ENCODE peak calls at places on chromosome 11, in eight cellular contexts. One of them, this sample, is unnamed.

GRCh38 chr11:93570759-93571413 is 27.7 kb upstream of the SMCO4 start:
- DNase-seq in IMR-90: peak; percentile 62
- DNase-seq in bronchial epithelial cell: peak; percentile 59
- DNase-seq in heart left ventricle: peak; percentile 59
- DNase-seq in right lobe of liver: peak; percentile 91
- DNase-seq in tibial artery: no peak
- DNase-seq in sigmoid colon: no peak
- DNase-seq in stomach: no peak
- DNase-seq in this sample: no peak

GRCh38 chr11:102615077-102615893 is 9.8 kb downstream of the MMP20 start:
- DNase-seq in heart left ventricle: no peak
- DNase-seq in stomach: no peak
- DNase-seq in sigmoid colon: no peak
- DNase-seq in IMR-90: no peak
- DNase-seq in right lobe of liver: no peak
- DNase-seq in tibial artery: no peak
- DNase-seq in bronchial epithelial cell: no peak
- DNase-seq in this sample: no peak

GRCh38 chr11:87258171-87258833 is 220.6 kb downstream of the TMEM135 start:
- DNase-seq in stomach: no peak
- DNase-seq in right lobe of liver: no peak
- DNase-seq in sigmoid colon: no peak
- DNase-seq in tibial artery: no peak
- DNase-seq in bronchial epithelial cell: no peak
- DNase-seq in IMR-90: no peak
- DNase-seq in heart left ventricle: no peak
- DNase-seq in this sample: no peak

GRCh38 chr11:44566952-44567875 is 1.8 kb downstream of the CD82 start:
- DNase-seq in heart left ventricle: no peak
- DNase-seq in bronchial epithelial cell: no peak
- DNase-seq in IMR-90: no peak
- DNase-seq in tibial artery: no peak
- DNase-seq in stomach: no peak
- DNase-seq in sigmoid colon: peak; percentile 51
- DNase-seq in right lobe of liver: no peak
- DNase-seq in this sample: no peak

GRCh38 chr11:125960771-125961170 is 14.9 kb downstream of the VSIG10L2 start:
- DNase-seq in sigmoid colon: no peak
- DNase-seq in IMR-90: no peak
- DNase-seq in tibial artery: no peak
- DNase-seq in stomach: no peak
- DNase-seq in heart left ventricle: no peak
- DNase-seq in right lobe of liver: no peak
- DNase-seq in bronchial epithelial cell: no peak
- DNase-seq in this sample: no peak

GRCh38 chr11:119742263-119742861 is 13.4 kb upstream of the NECTIN1 start:
- DNase-seq in stomach: no peak
- DNase-seq in bronchial epithelial cell: no peak
- DNase-seq in tibial artery: no peak
- DNase-seq in heart left ventricle: no peak
- DNase-seq in sigmoid colon: no peak
- DNase-seq in IMR-90: no peak
- DNase-seq in right lobe of liver: no peak
- DNase-seq in this sample: no peak

GRCh38 chr11:72932132-72932570 is 117.9 kb downstream of the ATG16L2 start:
- DNase-seq in heart left ventricle: no peak
- DNase-seq in IMR-90: peak; percentile 72
- DNase-seq in tibial artery: no peak
- DNase-seq in bronchial epithelial cell: no peak
- DNase-seq in right lobe of liver: no peak
- DNase-seq in stomach: no peak
- DNase-seq in sigmoid colon: no peak
- DNase-seq in this sample: no peak

GRCh38 chr11:126426820-126427749 is 71.6 kb downstream of the ST3GAL4 start:
- DNase-seq in sigmoid colon: no peak
- DNase-seq in right lobe of liver: no peak
- DNase-seq in heart left ventricle: peak; percentile 65
- DNase-seq in IMR-90: no peak
- DNase-seq in bronchial epithelial cell: no peak
- DNase-seq in tibial artery: no peak
- DNase-seq in stomach: no peak
- DNase-seq in this sample: no peak

GRCh38 chr11:42023267-42023666 is 563.8 kb upstream of the LRRC4C start:
- DNase-seq in bronchial epithelial cell: no peak
- DNase-seq in heart left ventricle: no peak
- DNase-seq in tibial artery: no peak
- DNase-seq in right lobe of liver: no peak
- DNase-seq in IMR-90: no peak
- DNase-seq in sigmoid colon: no peak
- DNase-seq in stomach: no peak
- DNase-seq in this sample: no peak

GRCh38 chr11:13261600-13262061 is 16.0 kb upstream of the BMAL1 start:
- DNase-seq in heart left ventricle: no peak
- DNase-seq in bronchial epithelial cell: peak; percentile 94
- DNase-seq in sigmoid colon: no peak
- DNase-seq in IMR-90: peak; percentile 87
- DNase-seq in tibial artery: no peak
- DNase-seq in stomach: no peak
- DNase-seq in right lobe of liver: no peak
- DNase-seq in this sample: no peak

GRCh38 chr11:76605338-76606074 is 65.0 kb downstream of the LRRC32 start:
- DNase-seq in heart left ventricle: no peak
- DNase-seq in IMR-90: no peak
- DNase-seq in sigmoid colon: no peak
- DNase-seq in bronchial epithelial cell: no peak
- DNase-seq in tibial artery: no peak
- DNase-seq in right lobe of liver: no peak
- DNase-seq in stomach: no peak
- DNase-seq in this sample: no peak

GRCh38 chr11:208177-208916 is 839 bp downstream of the RIC8A start:
- DNase-seq in right lobe of liver: peak; percentile 87
- DNase-seq in IMR-90: peak; percentile 63
- DNase-seq in heart left ventricle: peak; percentile 84
- DNase-seq in stomach: peak; percentile 85
- DNase-seq in tibial artery: peak; percentile 75
- DNase-seq in bronchial epithelial cell: peak; percentile 40
- DNase-seq in sigmoid colon: peak; percentile 90
- DNase-seq in this sample: peak; percentile 91

GRCh38 chr11:6608011-6608410 is 4.0 kb downstream of the TAF10 start:
- DNase-seq in tibial artery: no peak
- DNase-seq in stomach: no peak
- DNase-seq in sigmoid colon: peak; percentile 70
- DNase-seq in IMR-90: no peak
- DNase-seq in heart left ventricle: no peak
- DNase-seq in right lobe of liver: peak; percentile 41
- DNase-seq in bronchial epithelial cell: no peak
- DNase-seq in this sample: no peak

DNA sequence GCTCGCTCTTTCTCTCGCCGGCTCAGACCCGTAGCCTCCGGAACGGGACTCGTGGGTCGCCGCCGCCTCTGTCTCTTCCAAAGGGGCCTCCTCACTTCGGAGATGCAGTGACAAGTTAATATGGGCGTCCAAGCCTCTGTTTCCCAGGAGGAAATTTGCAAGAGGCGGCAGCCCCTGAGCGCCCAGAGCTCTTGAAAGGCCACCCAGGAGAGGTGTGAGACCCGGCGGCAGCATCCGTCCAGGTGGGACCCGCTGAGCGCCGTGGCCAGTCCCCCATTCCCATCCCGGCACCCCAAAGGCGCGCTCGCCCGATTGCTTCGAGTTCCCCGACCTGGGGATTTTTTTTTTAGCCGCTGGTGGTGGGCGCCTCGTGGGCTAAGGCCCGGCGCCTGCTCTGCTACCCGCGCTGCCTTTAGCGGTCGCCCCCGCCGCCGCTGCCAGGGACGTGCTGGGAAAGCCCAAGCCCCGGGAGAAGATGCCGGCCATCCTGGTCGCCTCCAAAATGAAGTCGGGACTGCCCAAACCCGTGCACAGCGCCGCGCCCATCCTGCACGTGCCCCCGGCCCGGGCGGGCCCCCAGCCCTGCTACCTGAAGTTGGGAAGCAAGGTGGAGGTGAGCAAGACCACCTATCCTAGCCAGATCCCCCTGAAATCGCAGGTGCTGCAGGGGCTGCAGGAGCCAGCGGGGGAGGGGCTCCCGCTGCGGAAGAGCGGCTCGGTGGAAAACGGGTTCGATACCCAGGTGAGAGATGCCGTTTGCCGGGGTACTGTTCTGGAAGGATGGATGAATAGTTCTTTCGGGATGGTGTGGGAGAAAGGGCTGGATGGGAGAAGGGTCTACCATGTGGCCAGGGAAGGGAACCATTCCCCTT is 820 bp downstream of the NAV2 start:
- DNase-seq in tibial artery: no peak
- DNase-seq in right lobe of liver: no peak
- DNase-seq in IMR-90: no peak
- DNase-seq in heart left ventricle: peak; percentile 30
- DNase-seq in sigmoid colon: peak; percentile 73
- DNase-seq in stomach: no peak
- DNase-seq in bronchial epithelial cell: no peak
- DNase-seq in this sample: peak; percentile 48
- H3K27me3 ChIP-seq in tibial artery: no peaks in the 10 kb centered on the region
- H3K27me3 ChIP-seq in right lobe of liver: no peaks in the 10 kb centered on the region
- H3K27me3 ChIP-seq in IMR-90: no peaks in the 10 kb centered on the region
- H3K27me3 ChIP-seq in heart left ventricle: peaks cover 30% of the 10 kb centered on the region
- H3K27me3 ChIP-seq in sigmoid colon: no peaks in the 10 kb centered on the region
- H3K27me3 ChIP-seq in stomach: peaks cover 3% of the 10 kb centered on the region
- H3K27me3 ChIP-seq in bronchial epithelial cell: peaks cover 10% of the 10 kb centered on the region
- H3K27me3 ChIP-seq in this sample: peaks cover 19% of the 10 kb centered on the region

GRCh38 chr11:90294526-90294925 is 71.7 kb upstream of the CHORDC1 start:
- DNase-seq in IMR-90: no peak
- DNase-seq in stomach: no peak
- DNase-seq in right lobe of liver: no peak
- DNase-seq in tibial artery: no peak
- DNase-seq in heart left ventricle: no peak
- DNase-seq in bronchial epithelial cell: no peak
- DNase-seq in sigmoid colon: no peak
- DNase-seq in this sample: no peak
- TF ChIP-seq CTCF in IMR-90: no peak
- TF ChIP-seq CTCF in stomach: no peak
- TF ChIP-seq CTCF in right lobe of liver: no peak
- TF ChIP-seq CTCF in tibial artery: no peak
- TF ChIP-seq CTCF in heart left ventricle: no peak
- TF ChIP-seq CTCF in bronchial epithelial cell: no peak
- TF ChIP-seq CTCF in sigmoid colon: no peak
- TF ChIP-seq CTCF in this sample: no peak

GRCh38 chr11:2449548-2450320 is 4.9 kb downstream of the KCNQ1 start:
- DNase-seq in tibial artery: no peak
- DNase-seq in right lobe of liver: no peak
- DNase-seq in bronchial epithelial cell: no peak
- DNase-seq in heart left ventricle: no peak
- DNase-seq in IMR-90: no peak
- DNase-seq in stomach: no peak
- DNase-seq in sigmoid colon: no peak
- DNase-seq in this sample: no peak

GRCh38 chr11:2450321-2451041 is 5.7 kb downstream of the KCNQ1 start:
- DNase-seq in heart left ventricle: no peak
- DNase-seq in bronchial epithelial cell: no peak
- DNase-seq in right lobe of liver: peak; percentile 38
- DNase-seq in tibial artery: no peak
- DNase-seq in IMR-90: no peak
- DNase-seq in stomach: no peak
- DNase-seq in sigmoid colon: no peak
- DNase-seq in this sample: peak; percentile 45

GRCh38 chr11:2447253-2447950 is 2.6 kb downstream of the KCNQ1 start:
- DNase-seq in bronchial epithelial cell: peak; percentile 66
- DNase-seq in right lobe of liver: peak; percentile 45
- DNase-seq in tibial artery: no peak
- DNase-seq in IMR-90: no peak
- DNase-seq in sigmoid colon: no peak
- DNase-seq in heart left ventricle: peak; percentile 27
- DNase-seq in stomach: no peak
- DNase-seq in this sample: peak; percentile 53

GRCh38 chr11:2447951-2448650 is 3.3 kb downstream of the KCNQ1 start:
- DNase-seq in heart left ventricle: no peak
- DNase-seq in tibial artery: no peak
- DNase-seq in stomach: no peak
- DNase-seq in IMR-90: no peak
- DNase-seq in bronchial epithelial cell: no peak
- DNase-seq in right lobe of liver: peak; percentile 35
- DNase-seq in sigmoid colon: no peak
- DNase-seq in this sample: no peak

DNA sequence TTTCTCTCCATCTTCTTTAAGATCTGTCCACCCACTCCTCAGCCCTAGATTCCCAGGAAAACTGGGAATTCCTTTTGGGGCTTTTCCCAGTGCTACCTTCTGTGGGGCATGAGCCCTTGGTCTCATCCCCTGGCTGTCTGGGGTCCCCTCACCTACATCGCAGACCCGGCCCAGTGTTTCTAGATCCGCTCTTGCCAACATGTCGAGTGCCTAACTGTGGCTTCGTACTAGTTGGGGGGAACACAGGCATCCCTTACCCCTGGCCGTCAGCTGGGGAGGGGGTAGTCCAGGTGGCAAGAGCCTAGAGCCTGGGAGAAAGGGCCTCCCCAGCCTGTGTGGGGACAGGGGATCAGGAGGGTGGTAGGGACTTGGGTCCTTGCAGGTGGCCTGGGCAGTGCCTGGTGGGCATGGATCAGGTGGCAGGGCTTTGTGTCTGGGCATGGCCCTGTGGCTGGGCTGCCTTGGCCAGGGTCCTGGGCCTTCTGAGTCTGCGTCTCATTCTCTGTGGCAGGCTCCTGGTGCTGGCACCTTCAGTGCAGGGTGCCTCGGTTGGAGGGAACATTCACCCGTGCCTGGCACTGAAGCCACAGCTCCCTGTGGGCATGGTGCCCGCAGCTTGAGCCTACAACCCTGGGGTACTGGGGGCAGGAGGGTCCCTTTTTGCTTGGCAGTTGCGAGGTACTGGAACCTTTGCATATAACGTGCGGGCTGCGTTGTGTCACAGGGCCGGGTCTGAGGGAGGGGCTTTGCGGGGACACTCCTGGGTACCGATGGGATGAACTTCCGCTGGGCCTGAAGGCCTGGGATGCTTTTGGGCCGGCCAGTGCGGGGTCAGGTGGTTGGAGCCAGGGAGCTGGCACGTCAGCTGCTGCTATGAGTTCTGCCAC is 4.1 kb downstream of the KCNQ1 start:
- DNase-seq in bronchial epithelial cell: no peak
- DNase-seq in right lobe of liver: peak; percentile 38
- DNase-seq in sigmoid colon: no peak
- DNase-seq in IMR-90: no peak
- DNase-seq in heart left ventricle: peak; percentile 51
- DNase-seq in tibial artery: no peak
- DNase-seq in stomach: no peak
- DNase-seq in this sample: no peak
- H3K27me3 ChIP-seq in bronchial epithelial cell: peaks cover 3% of the 10 kb centered on the region
- H3K27me3 ChIP-seq in right lobe of liver: peaks cover 4% of the 10 kb centered on the region
- H3K27me3 ChIP-seq in sigmoid colon: peaks cover 42% of the 10 kb centered on the region
- H3K27me3 ChIP-seq in IMR-90: peaks cover 60% of the 10 kb centered on the region
- H3K27me3 ChIP-seq in heart left ventricle: peaks cover 3% of the 10 kb centered on the region
- H3K27me3 ChIP-seq in tibial artery: no peaks in the 10 kb centered on the region
- H3K27me3 ChIP-seq in stomach: peaks cover 4% of the 10 kb centered on the region
- H3K27me3 ChIP-seq in this sample: peaks cover 3% of the 10 kb centered on the region

DNA sequence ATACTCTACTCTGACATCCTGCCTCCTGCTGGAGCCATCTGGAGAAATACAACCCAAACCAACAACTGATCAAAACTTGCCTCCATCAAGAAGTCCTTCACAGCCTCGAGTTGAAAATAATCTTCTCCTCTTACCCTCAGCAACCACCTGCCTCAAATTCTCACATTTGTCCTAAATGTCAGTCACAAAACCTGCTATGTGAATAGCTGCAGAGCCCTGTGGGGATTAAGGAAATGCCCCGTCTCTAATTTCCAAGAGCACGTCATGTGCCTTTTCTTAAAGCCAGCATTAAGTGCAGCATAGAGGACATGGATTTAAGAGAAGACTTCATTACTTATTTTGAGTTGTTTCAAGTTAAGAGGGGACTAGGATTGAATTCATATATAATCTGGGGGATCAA is 105.9 kb downstream of the TRPC6 start:
- DNase-seq in tibial artery: no peak
- DNase-seq in stomach: no peak
- DNase-seq in right lobe of liver: no peak
- DNase-seq in heart left ventricle: no peak
- DNase-seq in bronchial epithelial cell: no peak
- DNase-seq in IMR-90: no peak
- DNase-seq in sigmoid colon: no peak
- DNase-seq in this sample: no peak
- TF ChIP-seq CTCF in tibial artery: no peak
- TF ChIP-seq CTCF in stomach: no peak
- TF ChIP-seq CTCF in right lobe of liver: no peak
- TF ChIP-seq CTCF in heart left ventricle: no peak
- TF ChIP-seq CTCF in bronchial epithelial cell: no peak
- TF ChIP-seq CTCF in IMR-90: no peak
- TF ChIP-seq CTCF in sigmoid colon: no peak
- TF ChIP-seq CTCF in this sample: no peak

This sample was measured in lower lobe of right lung.